ENCODE peak calls at places on chromosomes 6 and 20, in six cellular contexts. L, Z, Y, P, Q and R are unnamed samples.

GRCh38 chr6:132218063-132218696 is 183.1 kb downstream of the MOXD1 start:
- DNase-seq in L (no peak), Z (no peak), Y (no peak), P (peak; percentile 47), Q (peak; percentile 46), R (no peak)

GRCh38 chr6:88573971-88574370 is 389.4 kb downstream of the RNGTT start:
- DNase-seq in L (no peak), Z (no peak), Y (no peak), P (no peak), Q (no peak), R (no peak)

GRCh38 chr6:27542485-27542884 is 69.6 kb upstream of the ZNF184 start:
- DNase-seq in L (no peak), Z (no peak), Y (no peak), P (no peak), Q (no peak), R (no peak)

GRCh38 chr20:8449120-8449519 is 317.1 kb downstream of the PLCB1 start:
- DNase-seq in L (no peak), Z (no peak), Y (no peak), P (peak; percentile 11), Q (no peak), R (no peak)

GRCh38 chr6:157273756-157274088 is 49.6 kb downstream of the TMEM242 start:
- DNase-seq in L (peak; percentile 87), Z (peak; percentile 74), Y (peak; percentile 52), P (no peak), Q (peak; percentile 72), R (peak; percentile 46)

GRCh38 chr6:32857156-32857891 is 3.3 kb downstream of the PSMB9 start:
- DNase-seq in L (no peak), Z (no peak), Y (no peak), P (no peak), Q (no peak), R (no peak)

GRCh38 chr20:4697189-4697873 is 24.4 kb upstream of the PRND start:
- DNase-seq in L (no peak), Z (no peak), Y (no peak), P (no peak), Q (no peak), R (no peak)

GRCh38 chr6:17015551-17016381 is 86.1 kb upstream of the STMND1 start:
- DNase-seq in L (no peak), Z (peak; percentile 18), Y (peak; percentile 68), P (no peak), Q (peak; percentile 31), R (no peak)

GRCh38 chr6:160513836-160514235 is 150.2 kb downstream of the LPA start:
- DNase-seq in L (no peak), Z (no peak), Y (no peak), P (no peak), Q (no peak), R (no peak)

GRCh38 chr6:166707045-166707444 is 80.0 kb upstream of the RPS6KA2 start:
- DNase-seq in L (peak; percentile 1), Z (no peak), Y (no peak), P (peak; percentile 33), Q (peak; percentile 76), R (no peak)

GRCh38 chr6:155795173-155795796 is 339.6 kb upstream of the NOX3 start:
- DNase-seq in L (no peak), Z (no peak), Y (no peak), P (no peak), Q (no peak), R (no peak)

GRCh38 chr6:41602864-41603608 is 35.2 kb upstream of the MDFI start:
- DNase-seq in L (peak; percentile 86), Z (peak; percentile 55), Y (peak; percentile 65), P (peak; percentile 91), Q (peak; percentile 90), R (peak; percentile 76)

GRCh38 chr6:88750936-88751335 is 212.5 kb downstream of the RNGTT start:
- DNase-seq in L (peak; percentile 1), Z (no peak), Y (no peak), P (no peak), Q (no peak), R (no peak)

GRCh38 chr6:147604373-147604772 is 95.9 kb downstream of the SAMD5 start:
- DNase-seq in L (no peak), Z (no peak), Y (no peak), P (no peak), Q (no peak), R (no peak)

GRCh38 chr6:44395501-44395900 is 8.0 kb downstream of the CDC5L start:
- DNase-seq in L (no peak), Z (no peak), Y (no peak), P (no peak), Q (no peak), R (no peak)

GRCh38 chr6:44454198-44454597 is 66.7 kb downstream of the CDC5L start:
- DNase-seq in L (no peak), Z (no peak), Y (no peak), P (no peak), Q (no peak), R (no peak)

GRCh38 chr6:4723383-4723782 is 52.8 kb upstream of the CDYL start:
- DNase-seq in L (no peak), Z (no peak), Y (no peak), P (no peak), Q (no peak), R (no peak)

GRCh38 chr6:100460650-100461204 is 4.0 kb downstream of the SIM1 start:
- DNase-seq in L (peak; percentile 32), Z (no peak), Y (no peak), P (peak; percentile 50), Q (no peak), R (no peak)

GRCh38 chr6:159513914-159514313 is 179.1 kb downstream of the SOD2 start:
- DNase-seq in L (no peak), Z (no peak), Y (no peak), P (no peak), Q (no peak), R (no peak)

GRCh38 chr20:32984631-32985354 is 19.4 kb downstream of the SUN5 start:
- DNase-seq in L (no peak), Z (no peak), Y (no peak), P (no peak), Q (no peak), R (no peak)